ENCODE peak calls at places on chromosomes 16 and 17, in four cellular contexts. One of them, this sample, is unnamed. For H3K27me3, the result is how much of the 10 kb centered on the place peaks cover.

GRCh38 chr17:19003966-19004600 is 481 bp downstream of the FAM83G start:
- DNase-seq in right atrium auricular region: no peak
- DNase-seq in astrocyte: peak
- DNase-seq in esophagus muscularis mucosa: no peak
- DNase-seq in this sample: no peak

GRCh38 chr16:65576631-65577030 is 454.8 kb upstream of the CDH11 start:
- DNase-seq in right atrium auricular region: no peak
- DNase-seq in astrocyte: no peak
- DNase-seq in esophagus muscularis mucosa: no peak
- DNase-seq in this sample: no peak

GRCh38 chr16:77414752-77415231 is 20.0 kb downstream of the ADAMTS18 start:
- DNase-seq in right atrium auricular region: no peak
- DNase-seq in astrocyte: peak
- DNase-seq in esophagus muscularis mucosa: peak
- DNase-seq in this sample: no peak

GRCh38 chr17:67488161-67488560 is 111.1 kb downstream of the PITPNC1 start:
- DNase-seq in right atrium auricular region: no peak
- DNase-seq in astrocyte: no peak
- DNase-seq in esophagus muscularis mucosa: no peak
- DNase-seq in this sample: no peak

GRCh38 chr16:3954411-3954921 is 74.0 kb upstream of the CREBBP start:
- DNase-seq in right atrium auricular region: no peak
- DNase-seq in astrocyte: no peak
- DNase-seq in esophagus muscularis mucosa: no peak
- DNase-seq in this sample: peak

GRCh38 chr16:66614161-66614802 is 9.8 kb downstream of the CMTM3 start:
- DNase-seq in right atrium auricular region: no peak
- DNase-seq in astrocyte: no peak
- DNase-seq in esophagus muscularis mucosa: no peak
- DNase-seq in this sample: no peak

GRCh38 chr17:35051579-35052239 is 11.8 kb downstream of the RFFL start:
- DNase-seq in right atrium auricular region: no peak
- DNase-seq in astrocyte: peak
- DNase-seq in esophagus muscularis mucosa: no peak
- DNase-seq in this sample: no peak

GRCh38 chr16:27453476-27453825 is 51.5 kb downstream of the IL21R start:
- DNase-seq in right atrium auricular region: no peak
- DNase-seq in astrocyte: no peak
- DNase-seq in esophagus muscularis mucosa: no peak
- DNase-seq in this sample: no peak

GRCh38 chr17:71039391-71039790 is 870.1 kb downstream of the KCNJ2 start:
- DNase-seq in right atrium auricular region: no peak
- DNase-seq in astrocyte: no peak
- DNase-seq in esophagus muscularis mucosa: no peak
- DNase-seq in this sample: no peak

GRCh38 chr17:35448214-35448898 is at the start of gene SLFN13:
- DNase-seq in right atrium auricular region: peak
- DNase-seq in astrocyte: peak
- DNase-seq in esophagus muscularis mucosa: no peak
- DNase-seq in this sample: peak

GRCh38 chr17:39092672-39093250 is 58.7 kb downstream of the PLXDC1 start:
- DNase-seq in right atrium auricular region: no peak
- DNase-seq in astrocyte: no peak
- DNase-seq in esophagus muscularis mucosa: no peak
- DNase-seq in this sample: no peak

GRCh38 chr17:68424861-68425260 is 32.4 kb downstream of the WIPI1 start:
- DNase-seq in right atrium auricular region: no peak
- DNase-seq in astrocyte: no peak
- DNase-seq in esophagus muscularis mucosa: peak
- DNase-seq in this sample: no peak

GRCh38 chr16:2532494-2533141 is 1.4 kb upstream of the CEMP1 start:
- DNase-seq in right atrium auricular region: no peak
- DNase-seq in astrocyte: peak
- DNase-seq in esophagus muscularis mucosa: no peak
- DNase-seq in this sample: no peak

GRCh38 chr16:4345439-4346204 is 5.5 kb downstream of the PAM16 start:
- DNase-seq in right atrium auricular region: no peak
- DNase-seq in astrocyte: no peak
- DNase-seq in esophagus muscularis mucosa: no peak
- DNase-seq in this sample: no peak

GRCh38 chr16:11781773-11782172 is 15.3 kb downstream of the ZC3H7A start:
- DNase-seq in right atrium auricular region: no peak
- DNase-seq in astrocyte: peak
- DNase-seq in esophagus muscularis mucosa: no peak
- DNase-seq in this sample: peak

GRCh38 chr16:71214771-71215381 is 15.6 kb downstream of the HYDIN start:
- DNase-seq in right atrium auricular region: no peak
- DNase-seq in astrocyte: no peak
- DNase-seq in esophagus muscularis mucosa: no peak
- DNase-seq in this sample: no peak

GRCh38 chr16:4216631-4217030 is 25.2 kb downstream of the SRL start:
- DNase-seq in right atrium auricular region: no peak
- DNase-seq in astrocyte: no peak
- DNase-seq in esophagus muscularis mucosa: no peak
- DNase-seq in this sample: no peak

GRCh38 chr17:41773190-41773588 is 13.3 kb downstream of the JUP start:
- DNase-seq in right atrium auricular region: peak
- DNase-seq in astrocyte: peak
- DNase-seq in esophagus muscularis mucosa: no peak
- DNase-seq in this sample: peak

GRCh38 chr16:8975039-8975438 is 11.3 kb upstream of the USP7 start:
- DNase-seq in right atrium auricular region: no peak
- DNase-seq in astrocyte: no peak
- DNase-seq in esophagus muscularis mucosa: no peak
- DNase-seq in this sample: no peak

GRCh38 chr17:11999715-12000114 is 2.4 kb upstream of the ZNF18 start:
- DNase-seq in right atrium auricular region: no peak
- DNase-seq in astrocyte: no peak
- DNase-seq in esophagus muscularis mucosa: no peak
- DNase-seq in this sample: no peak

GRCh38 chr17:66348605-66349165 is 46.3 kb downstream of the PRKCA start:
- DNase-seq in right atrium auricular region: no peak
- DNase-seq in astrocyte: peak
- DNase-seq in esophagus muscularis mucosa: no peak
- DNase-seq in this sample: peak

GRCh38 chr16:74766729-74767128 is 7.9 kb downstream of the FA2H start:
- DNase-seq in right atrium auricular region: no peak
- DNase-seq in astrocyte: no peak
- DNase-seq in esophagus muscularis mucosa: no peak
- DNase-seq in this sample: no peak

GRCh38 chr17:68355093-68355492 is 63.8 kb downstream of the ARSG start:
- DNase-seq in right atrium auricular region: no peak
- DNase-seq in astrocyte: peak
- DNase-seq in esophagus muscularis mucosa: no peak
- DNase-seq in this sample: no peak

GRCh38 chr16:720507-720989 is 398 bp upstream of the ANTKMT start:
- DNase-seq in right atrium auricular region: no peak
- DNase-seq in astrocyte: peak
- DNase-seq in esophagus muscularis mucosa: no peak
- DNase-seq in this sample: no peak

GRCh38 chr17:42121066-42121769 is at the start of gene KAT2A:
- DNase-seq in right atrium auricular region: peak
- DNase-seq in astrocyte: peak
- DNase-seq in esophagus muscularis mucosa: no peak
- DNase-seq in this sample: no peak

GRCh38 chr16:11361043-11361442 is 15.8 kb downstream of the RMI2 start:
- DNase-seq in right atrium auricular region: no peak
- DNase-seq in astrocyte: no peak
- DNase-seq in esophagus muscularis mucosa: no peak
- DNase-seq in this sample: no peak

GRCh38 chr17:43952351-43952723 is 1.4 kb downstream of the PYY start:
- DNase-seq in right atrium auricular region: no peak
- DNase-seq in astrocyte: no peak
- DNase-seq in esophagus muscularis mucosa: no peak
- DNase-seq in this sample: no peak

GRCh38 chr16:68737046-68737729 is at the start of gene CDH1:
- DNase-seq in right atrium auricular region: no peak
- DNase-seq in astrocyte: no peak
- DNase-seq in esophagus muscularis mucosa: no peak
- DNase-seq in this sample: no peak

GRCh38 chr16:20849587-20850390 is 43.5 kb downstream of the REXO5 start:
- DNase-seq in right atrium auricular region: peak
- DNase-seq in astrocyte: peak
- DNase-seq in esophagus muscularis mucosa: no peak
- DNase-seq in this sample: no peak

GRCh38 chr16:52558448-52558847 is 11.5 kb upstream of the TOX3 start:
- DNase-seq in right atrium auricular region: no peak
- DNase-seq in astrocyte: no peak
- DNase-seq in esophagus muscularis mucosa: peak
- DNase-seq in this sample: no peak

GRCh38 chr17:62193297-62193696 is 128.2 kb upstream of the MED13 start:
- DNase-seq in right atrium auricular region: no peak
- DNase-seq in astrocyte: no peak
- DNase-seq in esophagus muscularis mucosa: no peak
- DNase-seq in this sample: no peak

GRCh38 chr17:73256220-73256619 is 5.5 kb downstream of the CPSF4L start:
- DNase-seq in right atrium auricular region: no peak
- DNase-seq in astrocyte: no peak
- DNase-seq in esophagus muscularis mucosa: no peak
- DNase-seq in this sample: no peak

GRCh38 chr17:45123930-45124796 is 8.2 kb downstream of the PLCD3 start:
- DNase-seq in right atrium auricular region: peak
- DNase-seq in astrocyte: peak
- DNase-seq in esophagus muscularis mucosa: no peak
- DNase-seq in this sample: peak

GRCh38 chr16:85916141-85916890 is 17.4 kb downstream of the IRF8 start:
- DNase-seq in right atrium auricular region: peak
- DNase-seq in astrocyte: peak
- DNase-seq in esophagus muscularis mucosa: no peak
- DNase-seq in this sample: no peak

GRCh38 chr16:53007095-53007494 is 45.6 kb downstream of the CHD9NB start:
- DNase-seq in right atrium auricular region: no peak
- DNase-seq in astrocyte: no peak
- DNase-seq in esophagus muscularis mucosa: no peak
- DNase-seq in this sample: no peak

GRCh38 chr16:76653390-76654026 is 376.3 kb downstream of the CNTNAP4 start:
- DNase-seq in right atrium auricular region: no peak
- DNase-seq in astrocyte: peak
- DNase-seq in esophagus muscularis mucosa: no peak
- DNase-seq in this sample: peak

GRCh38 chr16:49466529-49466831 is 92.9 kb downstream of the C16orf78 start:
- DNase-seq in right atrium auricular region: peak
- DNase-seq in astrocyte: no peak
- DNase-seq in esophagus muscularis mucosa: peak
- DNase-seq in this sample: no peak
- H3K4me3 ChIP-seq in right atrium auricular region: no peak
- H3K4me3 ChIP-seq in astrocyte: no peak
- H3K4me3 ChIP-seq in esophagus muscularis mucosa: no peak
- H3K4me3 ChIP-seq in this sample: no peak

GRCh38 chr16:59849716-59850115 is 1115.6 kb upstream of the GOT2 start:
- DNase-seq in right atrium auricular region: no peak
- DNase-seq in astrocyte: no peak
- DNase-seq in esophagus muscularis mucosa: no peak
- DNase-seq in this sample: no peak
- TF ChIP-seq CTCF in right atrium auricular region: no peak
- TF ChIP-seq CTCF in astrocyte: no peak
- TF ChIP-seq CTCF in esophagus muscularis mucosa: no peak
- TF ChIP-seq CTCF in this sample: no peak

GRCh38 chr17:82096709-82097186 is 1.3 kb downstream of the FASN start:
- DNase-seq in right atrium auricular region: no peak
- DNase-seq in astrocyte: no peak
- DNase-seq in esophagus muscularis mucosa: no peak
- DNase-seq in this sample: no peak

GRCh38 chr17:82092995-82093751 is 4.9 kb downstream of the FASN start:
- DNase-seq in right atrium auricular region: no peak
- DNase-seq in astrocyte: no peak
- DNase-seq in esophagus muscularis mucosa: no peak
- DNase-seq in this sample: no peak

GRCh38 chr17:82095777-82096708 is 2.0 kb downstream of the FASN start:
- DNase-seq in right atrium auricular region: no peak
- DNase-seq in astrocyte: no peak
- DNase-seq in esophagus muscularis mucosa: no peak
- DNase-seq in this sample: no peak

GRCh38 chr17:82097187-82097918 is 683 bp downstream of the FASN start:
- DNase-seq in right atrium auricular region: no peak
- DNase-seq in astrocyte: peak
- DNase-seq in esophagus muscularis mucosa: no peak
- DNase-seq in this sample: no peak

DNA sequence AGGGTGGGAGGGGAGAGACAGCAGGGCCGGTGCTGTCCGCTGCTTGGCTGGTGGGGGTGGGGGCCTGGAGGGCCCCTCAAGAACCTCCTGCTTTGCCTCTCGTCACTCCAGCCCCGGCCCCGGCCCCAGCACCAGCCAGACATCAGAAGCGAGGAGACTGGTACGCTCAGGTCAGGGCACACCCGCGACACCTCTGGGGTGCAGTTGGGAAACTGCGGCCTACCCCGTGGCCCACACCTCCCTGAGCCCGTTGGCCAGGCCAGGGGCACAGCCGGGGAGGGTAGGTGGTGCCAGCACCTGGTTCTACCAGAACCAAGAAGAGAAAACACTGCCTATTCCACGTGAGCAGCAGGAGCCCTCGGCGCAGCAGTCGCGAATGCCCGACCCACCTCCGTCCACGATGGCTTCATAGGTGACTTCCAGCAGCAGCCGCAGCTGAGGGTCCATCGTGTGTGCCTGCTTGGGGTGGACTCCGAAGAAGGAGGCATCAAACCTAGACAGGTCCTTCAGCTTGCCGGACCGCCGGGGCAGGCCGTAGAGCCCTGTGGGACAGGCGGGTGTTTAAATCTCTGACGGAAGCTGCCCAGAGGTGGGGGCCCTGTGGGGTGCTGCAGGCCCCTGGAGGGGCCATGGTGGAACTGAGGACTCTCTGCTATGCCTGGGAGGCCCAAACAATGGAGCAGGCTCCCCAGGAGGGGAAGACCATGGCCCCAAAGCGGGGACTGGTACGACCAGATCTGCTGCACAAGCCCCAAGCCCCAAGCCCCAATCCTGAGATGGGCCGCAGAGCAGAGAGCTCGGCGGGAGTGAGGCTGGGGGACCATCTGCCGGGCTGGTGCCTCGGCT is 2.9 kb downstream of the FASN start:
- DNase-seq in right atrium auricular region: no peak
- DNase-seq in astrocyte: no peak
- DNase-seq in esophagus muscularis mucosa: no peak
- DNase-seq in this sample: no peak
- H3K27me3 ChIP-seq in right atrium auricular region: under half
- H3K27me3 ChIP-seq in astrocyte: under half
- H3K27me3 ChIP-seq in esophagus muscularis mucosa: under half
- H3K27me3 ChIP-seq in this sample: under half

DNA sequence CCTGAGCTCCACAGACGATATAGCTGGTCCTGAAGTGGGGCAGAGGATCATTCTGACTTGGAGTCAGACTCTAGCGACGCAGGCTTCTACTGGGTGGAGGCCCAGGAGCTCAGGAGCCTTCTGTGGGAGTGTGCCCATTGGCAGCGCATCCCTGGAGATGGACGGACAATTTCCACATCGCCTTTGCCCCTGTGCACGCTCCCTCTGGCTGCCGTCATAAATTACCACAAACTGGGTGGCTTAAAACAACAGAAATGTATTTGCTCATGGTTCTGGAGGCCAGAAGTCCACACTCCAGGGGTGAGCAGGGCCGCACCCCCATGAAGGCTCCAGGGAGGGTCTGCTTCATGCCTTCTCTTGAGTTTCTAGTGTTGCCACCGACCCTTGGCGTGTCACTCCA is 6.9 kb downstream of the CARD14 start:
- DNase-seq in right atrium auricular region: no peak
- DNase-seq in astrocyte: no peak
- DNase-seq in esophagus muscularis mucosa: no peak
- DNase-seq in this sample: no peak
- H3K4me3 ChIP-seq in right atrium auricular region: no peak
- H3K4me3 ChIP-seq in astrocyte: no peak
- H3K4me3 ChIP-seq in esophagus muscularis mucosa: no peak
- H3K4me3 ChIP-seq in this sample: no peak